ENCODE peak calls at places on chromosomes 13 and 19, in four cellular contexts. Y is C1 segment of cervical spinal cord, G is GM23248, Z is substantia nigra. V is an unnamed sample.

GRCh38 chr13:23672616-23673015 is 102.4 kb downstream of the TNFRSF19 start:
- DNase-seq in Z (no peak), Y (no peak), G (no peak), V (peak)

GRCh38 chr19:8487137-8487851 is 15.1 kb downstream of the PRAM1 start:
- DNase-seq in Z (no peak), G (no peak), Y (peak), V (peak)

GRCh38 chr19:38769635-38770211 is 3.6 kb downstream of the LGALS7 start:
- DNase-seq in Y (peak), Z (peak), G (peak), V (peak)

GRCh38 chr13:23372264-23372905 is 61.1 kb downstream of the SACS start:
- DNase-seq in G (peak), Y (no peak), Z (no peak), V (no peak)

GRCh38 chr19:44476559-44477408 is 23.5 kb downstream of the ZNF180 start:
- DNase-seq in Z (no peak), G (peak), Y (no peak), V (no peak)

GRCh38 chr19:13899912-13900584 is 5.9 kb downstream of the BRME1 start:
- DNase-seq in G (peak), Z (peak), Y (no peak), V (no peak)

GRCh38 chr19:40605201-40605971 is 4.2 kb downstream of the LTBP4 start:
- DNase-seq in Z (peak), Y (no peak), G (peak), V (peak)

GRCh38 chr19:49983645-49984229 is 22.8 kb upstream of the SIGLEC11 start:
- DNase-seq in Y (peak), Z (no peak), G (peak), V (peak)

GRCh38 chr19:55447421-55448174 is 4.5 kb upstream of the SHISA7 start:
- DNase-seq in Y (peak), Z (peak), G (peak), V (no peak)

GRCh38 chr13:33235564-33235963 is 50.0 kb downstream of the STARD13 start:
- DNase-seq in Y (no peak), G (peak), Z (no peak), V (no peak)

GRCh38 chr19:19661675-19662251 is 1.7 kb downstream of the ATP13A1 start:
- DNase-seq in G (peak), Z (no peak), Y (no peak), V (no peak)

GRCh38 chr19:41239363-41239762 is 20.3 kb downstream of the AXL start:
- DNase-seq in Y (no peak), G (no peak), Z (no peak), V (no peak)

GRCh38 chr13:36377822-36378480 is 31.8 kb upstream of the SPART start:
- DNase-seq in Z (no peak), Y (no peak), G (peak), V (no peak)

GRCh38 chr19:8617984-8618383 is 7.5 kb upstream of the ADAMTS10 start:
- DNase-seq in G (no peak), Z (no peak), Y (no peak), V (no peak)

GRCh38 chr13:35210234-35210633 is 266.3 kb downstream of the MAB21L1 start:
- DNase-seq in Z (no peak), Y (no peak), G (peak), V (no peak)

GRCh38 chr13:33367931-33368330 is 82.4 kb upstream of the STARD13 start:
- DNase-seq in G (no peak), Z (no peak), Y (no peak), V (no peak)

GRCh38 chr13:112179421-112179820 is 112.5 kb downstream of the SOX1 start:
- DNase-seq in G (no peak), Z (no peak), Y (no peak), V (no peak)

GRCh38 chr13:91406619-91407018 is 8.2 kb downstream of the GPC5 start:
- DNase-seq in G (peak), Y (no peak), Z (peak), V (no peak)

GRCh38 chr19:1568320-1569019 is at the start of gene MEX3D:
- DNase-seq in Y (peak), Z (peak), G (peak), V (peak)

GRCh38 chr13:59771272-59771671 is 392.5 kb downstream of the DIAPH3 start:
- DNase-seq in G (peak), Y (no peak), Z (no peak), V (no peak)

V was measured in left cardiac atrium.